ENCODE peak calls at places on chromosome 21, in six cellular contexts. One of them, this sample, is unnamed.

GRCh38 chr21:34836103-34836932 is 167.5 kb downstream of the CLIC6 start:
- DNase-seq in IMR-90: peak
- DNase-seq in K562: no peak
- DNase-seq in left lung: peak
- DNase-seq in CD8-positive, alpha-beta memory T cell: no peak
- DNase-seq in GM23338: no peak
- DNase-seq in this sample: peak

GRCh38 chr21:42575111-42575510 is 61.5 kb downstream of the SLC37A1 start:
- DNase-seq in IMR-90: no peak
- DNase-seq in K562: no peak
- DNase-seq in left lung: peak
- DNase-seq in CD8-positive, alpha-beta memory T cell: no peak
- DNase-seq in GM23338: no peak
- DNase-seq in this sample: no peak

GRCh38 chr21:19322360-19322759 is 918.8 kb upstream of the TMPRSS15 start:
- DNase-seq in IMR-90: no peak
- DNase-seq in K562: no peak
- DNase-seq in left lung: no peak
- DNase-seq in CD8-positive, alpha-beta memory T cell: no peak
- DNase-seq in GM23338: peak
- DNase-seq in this sample: no peak

GRCh38 chr21:32319012-32319411 is 20.4 kb downstream of the MRAP start:
- DNase-seq in IMR-90: no peak
- DNase-seq in K562: no peak
- DNase-seq in left lung: no peak
- DNase-seq in CD8-positive, alpha-beta memory T cell: no peak
- DNase-seq in GM23338: no peak
- DNase-seq in this sample: no peak

GRCh38 chr21:32359719-32360260 is 33.0 kb downstream of the URB1 start:
- DNase-seq in IMR-90: no peak
- DNase-seq in K562: peak
- DNase-seq in left lung: no peak
- DNase-seq in CD8-positive, alpha-beta memory T cell: no peak
- DNase-seq in GM23338: no peak
- DNase-seq in this sample: no peak

GRCh38 chr21:43196789-43197188 is 28.0 kb downstream of the CRYAA start:
- DNase-seq in IMR-90: no peak
- DNase-seq in K562: no peak
- DNase-seq in left lung: no peak
- DNase-seq in CD8-positive, alpha-beta memory T cell: no peak
- DNase-seq in GM23338: no peak
- DNase-seq in this sample: no peak

GRCh38 chr21:43867936-43868335 is 2.9 kb downstream of the AGPAT3 start:
- DNase-seq in IMR-90: no peak
- DNase-seq in K562: no peak
- DNase-seq in left lung: no peak
- DNase-seq in CD8-positive, alpha-beta memory T cell: no peak
- DNase-seq in GM23338: no peak
- DNase-seq in this sample: no peak

GRCh38 chr21:37575536-37576083 is 209.0 kb downstream of the DYRK1A start:
- DNase-seq in IMR-90: no peak
- DNase-seq in K562: peak
- DNase-seq in left lung: no peak
- DNase-seq in CD8-positive, alpha-beta memory T cell: no peak
- DNase-seq in GM23338: no peak
- DNase-seq in this sample: no peak

GRCh38 chr21:41813226-41813625 is 46.4 kb upstream of the RIPK4 start:
- DNase-seq in IMR-90: no peak
- DNase-seq in K562: no peak
- DNase-seq in left lung: no peak
- DNase-seq in CD8-positive, alpha-beta memory T cell: no peak
- DNase-seq in GM23338: no peak
- DNase-seq in this sample: no peak

GRCh38 chr21:34191876-34192275 is 118.5 kb downstream of the MRPS6 start:
- DNase-seq in IMR-90: no peak
- DNase-seq in K562: no peak
- DNase-seq in left lung: no peak
- DNase-seq in CD8-positive, alpha-beta memory T cell: no peak
- DNase-seq in GM23338: no peak
- DNase-seq in this sample: no peak

GRCh38 chr21:33490991-33491372 is 534 bp downstream of the DNAJC28 start:
- DNase-seq in IMR-90: no peak
- DNase-seq in K562: no peak
- DNase-seq in left lung: no peak
- DNase-seq in CD8-positive, alpha-beta memory T cell: no peak
- DNase-seq in GM23338: no peak
- DNase-seq in this sample: no peak

GRCh38 chr21:18937337-18937736 is 533.8 kb upstream of the TMPRSS15 start:
- DNase-seq in IMR-90: no peak
- DNase-seq in K562: no peak
- DNase-seq in left lung: no peak
- DNase-seq in CD8-positive, alpha-beta memory T cell: no peak
- DNase-seq in GM23338: no peak
- DNase-seq in this sample: no peak

GRCh38 chr21:17370750-17371325 is 142.0 kb upstream of the CXADR start:
- DNase-seq in IMR-90: no peak
- DNase-seq in K562: no peak
- DNase-seq in left lung: no peak
- DNase-seq in CD8-positive, alpha-beta memory T cell: no peak
- DNase-seq in GM23338: peak
- DNase-seq in this sample: no peak

GRCh38 chr21:17368748-17369363 is 144.0 kb upstream of the CXADR start:
- DNase-seq in IMR-90: no peak
- DNase-seq in K562: no peak
- DNase-seq in left lung: no peak
- DNase-seq in CD8-positive, alpha-beta memory T cell: no peak
- DNase-seq in GM23338: no peak
- DNase-seq in this sample: no peak

GRCh38 chr21:17370263-17370662 is 142.6 kb upstream of the CXADR start:
- DNase-seq in IMR-90: no peak
- DNase-seq in K562: no peak
- DNase-seq in left lung: peak
- DNase-seq in CD8-positive, alpha-beta memory T cell: no peak
- DNase-seq in GM23338: peak
- DNase-seq in this sample: no peak

GRCh38 chr21:17371470-17371869 is 141.4 kb upstream of the CXADR start:
- DNase-seq in IMR-90: peak
- DNase-seq in K562: no peak
- DNase-seq in left lung: no peak
- DNase-seq in CD8-positive, alpha-beta memory T cell: no peak
- DNase-seq in GM23338: peak
- DNase-seq in this sample: no peak

GRCh38 chr21:17372200-17372599 is 140.6 kb upstream of the CXADR start:
- DNase-seq in IMR-90: no peak
- DNase-seq in K562: no peak
- DNase-seq in left lung: no peak
- DNase-seq in CD8-positive, alpha-beta memory T cell: no peak
- DNase-seq in GM23338: no peak
- DNase-seq in this sample: no peak
- H3K27ac ChIP-seq in IMR-90: no peak
- H3K27ac ChIP-seq in K562: no peak
- H3K27ac ChIP-seq in left lung: peak
- H3K27ac ChIP-seq in CD8-positive, alpha-beta memory T cell: no peak
- H3K27ac ChIP-seq in GM23338: no peak
- H3K27ac ChIP-seq in this sample: no peak

GRCh38 chr21:45136927-45137611 is 62.7 kb downstream of the ADARB1 start:
- DNase-seq in IMR-90: peak
- DNase-seq in K562: peak
- DNase-seq in left lung: no peak
- DNase-seq in CD8-positive, alpha-beta memory T cell: peak
- DNase-seq in GM23338: peak
- DNase-seq in this sample: no peak

GRCh38 chr21:45137612-45137937 is 63.2 kb downstream of the ADARB1 start:
- DNase-seq in IMR-90: no peak
- DNase-seq in K562: no peak
- DNase-seq in left lung: no peak
- DNase-seq in CD8-positive, alpha-beta memory T cell: no peak
- DNase-seq in GM23338: no peak
- DNase-seq in this sample: no peak

GRCh38 chr21:45135868-45136267 is 61.5 kb downstream of the ADARB1 start:
- DNase-seq in IMR-90: no peak
- DNase-seq in K562: no peak
- DNase-seq in left lung: no peak
- DNase-seq in CD8-positive, alpha-beta memory T cell: no peak
- DNase-seq in GM23338: no peak
- DNase-seq in this sample: no peak

GRCh38 chr21:45135122-45135521 is 60.7 kb downstream of the ADARB1 start:
- DNase-seq in IMR-90: no peak
- DNase-seq in K562: no peak
- DNase-seq in left lung: no peak
- DNase-seq in CD8-positive, alpha-beta memory T cell: no peak
- DNase-seq in GM23338: no peak
- DNase-seq in this sample: no peak

DNA sequence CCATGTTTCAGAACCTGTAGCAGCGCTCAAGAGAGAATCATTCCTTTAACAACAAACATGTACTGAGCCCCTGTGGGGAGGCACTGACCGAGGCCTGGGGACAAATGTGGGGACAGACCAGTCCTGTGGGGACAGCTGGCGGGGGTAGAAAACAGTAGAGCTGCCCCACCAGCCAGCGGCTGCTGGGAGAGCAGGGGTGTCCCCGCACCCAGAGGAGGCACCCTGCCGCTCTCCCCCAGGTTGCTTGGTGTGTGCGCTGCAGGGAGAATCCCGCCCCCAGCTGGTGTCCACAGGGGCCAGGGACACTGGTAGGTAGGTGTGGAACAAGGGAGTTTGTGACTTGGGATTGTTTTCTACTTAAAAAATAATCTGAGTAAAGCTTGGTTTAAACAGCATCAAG is 62.1 kb downstream of the ADARB1 start:
- DNase-seq in IMR-90: no peak
- DNase-seq in K562: no peak
- DNase-seq in left lung: no peak
- DNase-seq in CD8-positive, alpha-beta memory T cell: no peak
- DNase-seq in GM23338: no peak
- DNase-seq in this sample: no peak
- H3K27ac ChIP-seq in IMR-90: peak
- H3K27ac ChIP-seq in K562: no peak
- H3K27ac ChIP-seq in left lung: no peak
- H3K27ac ChIP-seq in CD8-positive, alpha-beta memory T cell: no peak
- H3K27ac ChIP-seq in GM23338: no peak
- H3K27ac ChIP-seq in this sample: no peak

DNA sequence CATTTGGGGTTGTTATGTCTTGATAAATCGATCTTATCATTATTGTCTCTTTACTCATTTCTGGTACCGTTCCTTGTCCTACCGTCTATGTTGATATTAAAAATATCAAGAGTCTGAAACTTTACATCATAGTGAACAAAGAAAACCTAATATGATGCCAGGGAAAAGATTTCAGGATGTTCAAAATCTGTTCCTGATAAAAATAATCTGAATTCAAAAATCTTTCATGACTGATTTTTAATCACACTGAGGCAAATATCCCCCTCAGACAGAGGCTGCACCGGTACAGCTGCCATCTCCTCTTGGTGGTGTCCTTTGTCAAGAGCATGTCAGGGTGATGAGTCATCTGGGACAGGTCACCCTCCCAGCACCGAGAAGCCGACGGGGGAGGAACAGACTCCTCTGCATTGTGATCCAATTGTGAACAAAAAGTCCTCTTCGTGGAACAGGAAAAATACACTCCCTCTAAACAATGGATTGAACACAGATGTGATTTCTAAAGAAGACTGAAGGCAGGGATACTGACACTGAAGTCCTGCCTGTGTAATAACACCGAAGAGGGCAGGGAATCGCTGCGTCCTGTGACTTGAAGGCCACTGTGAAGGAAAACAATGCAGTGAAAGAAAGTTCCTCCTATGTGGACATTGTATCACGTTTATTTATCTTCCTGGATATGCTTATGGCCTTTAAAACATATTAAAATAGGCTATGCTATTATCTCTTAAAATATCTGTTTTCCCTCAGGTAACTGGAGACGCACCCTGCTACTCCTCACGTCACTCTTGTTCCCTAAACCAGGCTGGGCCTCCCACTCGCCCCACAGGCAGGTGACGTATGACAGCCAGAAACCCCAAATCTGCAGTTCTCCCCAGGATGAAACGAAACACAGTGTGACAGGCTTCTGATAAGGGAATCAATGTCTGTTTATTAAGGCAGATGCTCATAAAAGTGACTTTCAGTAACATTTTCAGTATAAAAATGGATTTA is 4.3 kb upstream of the SPATC1L start:
- DNase-seq in IMR-90: peak
- DNase-seq in K562: peak
- DNase-seq in left lung: no peak
- DNase-seq in CD8-positive, alpha-beta memory T cell: peak
- DNase-seq in GM23338: peak
- DNase-seq in this sample: no peak
- H3K27ac ChIP-seq in IMR-90: peak
- H3K27ac ChIP-seq in K562: peak
- H3K27ac ChIP-seq in left lung: peak
- H3K27ac ChIP-seq in CD8-positive, alpha-beta memory T cell: peak
- H3K27ac ChIP-seq in GM23338: peak
- H3K27ac ChIP-seq in this sample: no peak

GRCh38 chr21:14388282-14388681 is 5.3 kb upstream of the HSPA13 start:
- DNase-seq in IMR-90: no peak
- DNase-seq in K562: no peak
- DNase-seq in left lung: no peak
- DNase-seq in CD8-positive, alpha-beta memory T cell: no peak
- DNase-seq in GM23338: no peak
- DNase-seq in this sample: no peak

GRCh38 chr21:14382486-14382834 is 486 bp downstream of the HSPA13 start:
- DNase-seq in IMR-90: peak
- DNase-seq in K562: no peak
- DNase-seq in left lung: no peak
- DNase-seq in CD8-positive, alpha-beta memory T cell: no peak
- DNase-seq in GM23338: peak
- DNase-seq in this sample: no peak

GRCh38 chr21:14382835-14383595 is at the start of gene HSPA13:
- DNase-seq in IMR-90: peak
- DNase-seq in K562: peak
- DNase-seq in left lung: peak
- DNase-seq in CD8-positive, alpha-beta memory T cell: peak
- DNase-seq in GM23338: peak
- DNase-seq in this sample: peak

GRCh38 chr21:14383596-14384210 is 757 bp upstream of the HSPA13 start:
- DNase-seq in IMR-90: peak
- DNase-seq in K562: peak
- DNase-seq in left lung: no peak
- DNase-seq in CD8-positive, alpha-beta memory T cell: no peak
- DNase-seq in GM23338: peak
- DNase-seq in this sample: no peak

GRCh38 chr21:14384453-14384852 is 1.5 kb upstream of the HSPA13 start:
- DNase-seq in IMR-90: no peak
- DNase-seq in K562: peak
- DNase-seq in left lung: no peak
- DNase-seq in CD8-positive, alpha-beta memory T cell: no peak
- DNase-seq in GM23338: no peak
- DNase-seq in this sample: no peak
- H3K27ac ChIP-seq in IMR-90: no peak
- H3K27ac ChIP-seq in K562: peak
- H3K27ac ChIP-seq in left lung: peak
- H3K27ac ChIP-seq in CD8-positive, alpha-beta memory T cell: no peak
- H3K27ac ChIP-seq in GM23338: no peak
- H3K27ac ChIP-seq in this sample: peak